ENCODE peak calls at places on chromosomes 4 and X, in ten cellular contexts. D, U, O, G, F, T, Y, I, W and Z are unnamed samples.

GRCh38 chr4:40300371-40301162 is 34.6 kb upstream of the CHRNA9 start:
- DNase-seq in D (no peak), U (no peak), O (no peak), G (no peak), F (no peak), T (no peak), Y (no peak), I (no peak), W (no peak), Z (no peak)

GRCh38 chr4:108116423-108117168 is 52.1 kb downstream of the LEF1 start:
- DNase-seq in D (peak; percentile 41), U (no peak), O (no peak), G (no peak), F (no peak), T (no peak), Y (no peak), I (no peak), W (no peak), Z (no peak)

GRCh38 chrX:133981908-133982307 is 3.5 kb downstream of the GPC3 start:
- DNase-seq in D (no peak), U (no peak), O (no peak), G (no peak), F (no peak), T (no peak), Y (no peak), I (no peak), W (no peak), Z (no peak)

GRCh38 chrX:140292961-140293360 is 211.9 kb downstream of the SOX3 start:
- DNase-seq in D (no peak), U (no peak), O (no peak), G (no peak), F (no peak), T (no peak), Y (no peak), I (no peak), W (no peak), Z (no peak)

GRCh38 chr4:142909908-142910307 is 63.8 kb upstream of the INPP4B start:
- DNase-seq in D (no peak), U (no peak), O (no peak), G (no peak), F (no peak), T (no peak), Y (no peak), I (no peak), W (no peak), Z (no peak)

GRCh38 chrX:67563469-67564448 is 19.9 kb downstream of the AR start:
- DNase-seq in D (no peak), U (no peak), O (no peak), G (no peak), F (no peak), T (no peak), Y (no peak), I (no peak), W (no peak), Z (no peak)

GRCh38 chr4:72997409-72997808 is 72.1 kb downstream of the COX18 start:
- DNase-seq in D (no peak), U (no peak), O (peak; percentile 74), G (peak; percentile 49), F (no peak), T (no peak), Y (no peak), I (no peak), W (no peak), Z (peak; percentile 82)

GRCh38 chrX:45623266-45623665 is 422.6 kb upstream of the DIPK2B start:
- DNase-seq in D (no peak), U (no peak), O (peak; percentile 84), G (peak; percentile 3), F (peak; percentile 10), T (no peak), Y (no peak), I (peak; percentile 86), W (no peak), Z (peak; percentile 67)

GRCh38 chrX:119272882-119273806 is 37.1 kb downstream of the PGRMC1 start:
- DNase-seq in D (no peak), U (peak; percentile 75), O (no peak), G (no peak), F (no peak), T (peak; percentile 83), Y (peak; percentile 68), I (no peak), W (no peak), Z (no peak)

GRCh38 chr4:176778491-176778890 is 14.2 kb downstream of the VEGFC start:
- DNase-seq in D (no peak), U (no peak), O (peak; percentile 89), G (no peak), F (no peak), T (no peak), Y (no peak), I (no peak), W (no peak), Z (peak; percentile 68)